ENCODE peak calls at places on chromosome 20, in six cellular contexts. L is HCT116, P is GM23248, R is GM23338, Q is OCI-LY7, G is Karpas-422. V is an unnamed sample. For H3K9me2, the result is how much of the 10 kb centered on the place peaks cover.

GRCh38 chr20:57794600-57795346 is 85.0 kb upstream of the PMEPA1 start:
- DNase-seq in L (no peak), P (peak), R (no peak), Q (no peak), G (no peak), V (no peak)

GRCh38 chr20:47319517-47320252 is 36.8 kb downstream of the ZMYND8 start:
- DNase-seq in L (peak), P (peak), R (peak), Q (no peak), G (no peak), V (no peak)

GRCh38 chr20:49612127-49612738 is 44.3 kb upstream of the PTGIS start:
- DNase-seq in L (no peak), P (no peak), R (no peak), Q (no peak), G (no peak), V (no peak)

GRCh38 chr20:48098866-48099265 is 313.6 kb upstream of the SULF2 start:
- DNase-seq in L (no peak), P (no peak), R (no peak), Q (no peak), G (peak), V (no peak)

GRCh38 chr20:58439974-58440767 is 51.1 kb downstream of the VAPB start:
- DNase-seq in L (no peak), P (no peak), R (no peak), Q (no peak), G (no peak), V (no peak)

GRCh38 chr20:53826597-53827291 is 233.1 kb upstream of the ZNF217 start:
- DNase-seq in L (no peak), P (peak), R (no peak), Q (peak), G (peak), V (no peak)

GRCh38 chr20:24965065-24965919 is 16.2 kb downstream of the CST7 start:
- DNase-seq in L (no peak), P (no peak), R (no peak), Q (no peak), G (no peak), V (no peak)

GRCh38 chr20:2314759-2315439 is 19.1 kb downstream of the TGM3 start:
- DNase-seq in L (peak), P (peak), R (no peak), Q (no peak), G (no peak), V (no peak)

GRCh38 chr20:36469973-36470372 is 71.3 kb upstream of the MYL9 start:
- DNase-seq in L (no peak), P (no peak), R (no peak), Q (no peak), G (no peak), V (no peak)

GRCh38 chr20:1163653-1164052 is 21.1 kb downstream of the TMEM74B start:
- DNase-seq in L (no peak), P (no peak), R (no peak), Q (no peak), G (no peak), V (peak)

GRCh38 chr20:25274891-25275812 is 27.3 kb downstream of the PYGB start:
- DNase-seq in L (no peak), P (no peak), R (no peak), Q (no peak), G (no peak), V (no peak)

GRCh38 chr20:56439784-56440291 is 27.8 kb downstream of the CASS4 start:
- DNase-seq in L (no peak), P (peak), R (no peak), Q (no peak), G (no peak), V (no peak)

GRCh38 chr20:41040855-41041254 is 12.2 kb downstream of the TOP1 start:
- DNase-seq in L (no peak), P (no peak), R (no peak), Q (no peak), G (no peak), V (no peak)

GRCh38 chr20:53748821-53749402 is 155.3 kb upstream of the ZNF217 start:
- DNase-seq in L (no peak), P (peak), R (no peak), Q (peak), G (no peak), V (no peak)

GRCh38 chr20:49541733-49542513 is 26.0 kb downstream of the PTGIS start:
- DNase-seq in L (peak), P (peak), R (peak), Q (peak), G (peak), V (peak)

GRCh38 chr20:51529027-51529749 is 13.3 kb downstream of the NFATC2 start:
- DNase-seq in L (no peak), P (peak), R (no peak), Q (no peak), G (peak), V (no peak)

GRCh38 chr20:54566224-54566750 is 90.9 kb downstream of the DOK5 start:
- DNase-seq in L (no peak), P (peak), R (no peak), Q (no peak), G (no peak), V (no peak)

GRCh38 chr20:24484081-24484450 is 14.6 kb downstream of the SYNDIG1 start:
- DNase-seq in L (no peak), P (no peak), R (no peak), Q (no peak), G (no peak), V (no peak)

GRCh38 chr20:40571625-40572024 is 117.4 kb downstream of the MAFB start:
- DNase-seq in L (no peak), P (no peak), R (no peak), Q (no peak), G (no peak), V (no peak)

GRCh38 chr20:31595380-31595653 is 9.8 kb upstream of the ID1 start:
- DNase-seq in L (no peak), P (no peak), R (no peak), Q (no peak), G (no peak), V (no peak)
- H3K9me2 ChIP-seq in L (under half), P (under half), R (under half), Q (under half), G (under half), V (under half)

GRCh38 chr20:64077094-64077493 is 2.2 kb downstream of the RGS19 start:
- DNase-seq in L (no peak), P (no peak), R (no peak), Q (peak), G (peak), V (no peak)

GRCh38 chr20:64078934-64079272 is 415 bp downstream of the RGS19 start:
- DNase-seq in L (no peak), P (no peak), R (no peak), Q (no peak), G (no peak), V (no peak)

GRCh38 chr20:64076061-64076997 is 3.0 kb downstream of the RGS19 start:
- DNase-seq in L (no peak), P (no peak), R (no peak), Q (no peak), G (peak), V (no peak)

GRCh38 chr20:64077876-64078551 is 1.3 kb downstream of the RGS19 start:
- DNase-seq in L (no peak), P (no peak), R (peak), Q (peak), G (peak), V (peak)

GRCh38 chr20:64077541-64077875 is 1.8 kb downstream of the RGS19 start:
- DNase-seq in L (no peak), P (no peak), R (no peak), Q (no peak), G (no peak), V (no peak)
- H3K9me2 ChIP-seq in L (under half), P (under half), R (under half), Q (under half), G (under half), V (under half)

DNA sequence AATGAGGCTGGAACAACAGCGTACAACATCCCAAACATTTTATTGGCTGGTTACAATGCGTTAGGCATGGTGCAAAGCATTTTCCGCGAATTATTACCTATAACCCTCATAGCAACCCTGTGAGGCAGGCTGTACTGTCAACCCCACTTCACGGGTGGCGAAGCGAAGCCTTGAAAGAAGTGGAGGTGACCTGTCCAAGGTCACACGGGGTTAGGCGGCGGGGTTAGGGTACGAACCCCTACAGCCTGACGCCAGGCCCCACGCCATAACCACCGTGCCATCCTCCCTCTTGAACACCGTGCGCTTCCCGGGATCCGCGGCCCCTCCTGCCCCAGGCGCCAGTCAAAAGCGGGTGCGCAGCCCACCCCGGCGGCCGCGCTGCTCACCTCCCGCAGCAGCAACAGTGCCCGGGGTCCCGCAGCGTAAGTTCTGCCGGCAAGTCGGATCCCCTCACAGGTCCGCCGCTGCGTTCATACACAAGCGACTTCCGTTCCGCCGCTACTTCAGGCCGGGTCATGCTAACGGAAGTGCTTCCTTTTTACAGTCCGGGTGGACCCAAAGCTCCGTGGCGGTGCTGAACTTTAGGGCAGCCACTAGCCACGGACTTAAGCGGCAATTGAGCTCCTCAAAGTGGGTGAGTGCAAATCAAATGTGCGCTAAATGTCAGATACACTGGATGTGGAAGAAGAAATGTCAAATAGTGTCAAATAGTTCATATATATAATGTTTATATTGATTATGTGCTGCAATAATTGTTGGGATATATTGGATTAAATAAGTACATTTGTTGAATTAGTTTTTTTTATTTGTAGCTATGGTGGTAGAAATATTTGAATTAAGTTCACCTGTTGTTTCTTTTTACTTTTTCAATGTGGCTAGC is at the start of gene CDK5RAP1:
- DNase-seq in L (peak), P (peak), R (peak), Q (peak), G (peak), V (peak)
- H3K9me2 ChIP-seq in L (under half), P (under half), R (under half), Q (under half), G (under half), V (under half)

GRCh38 chr20:37544386-37544785 is 16.7 kb upstream of the BLCAP start:
- DNase-seq in L (no peak), P (no peak), R (no peak), Q (no peak), G (no peak), V (no peak)
- H3K9me2 ChIP-seq in L (under half), P (under half), R (under half), Q (under half), G (under half), V (under half)

GRCh38 chr20:63488331-63489251 is 10.3 kb downstream of the EEF1A2 start:
- DNase-seq in L (no peak), P (no peak), R (peak), Q (no peak), G (no peak), V (no peak)
- H3K9me2 ChIP-seq in L (under half), P (under half), R (under half), Q (under half), G (under half), V (under half)

GRCh38 chr20:62437430-62437829 is 10.1 kb upstream of the RBBP8NL start:
- DNase-seq in L (no peak), P (no peak), R (no peak), Q (no peak), G (no peak), V (no peak)
- H3K9me2 ChIP-seq in L (under half), P (under half), R (under half), Q (under half), G (under half), V (under half)

DNA sequence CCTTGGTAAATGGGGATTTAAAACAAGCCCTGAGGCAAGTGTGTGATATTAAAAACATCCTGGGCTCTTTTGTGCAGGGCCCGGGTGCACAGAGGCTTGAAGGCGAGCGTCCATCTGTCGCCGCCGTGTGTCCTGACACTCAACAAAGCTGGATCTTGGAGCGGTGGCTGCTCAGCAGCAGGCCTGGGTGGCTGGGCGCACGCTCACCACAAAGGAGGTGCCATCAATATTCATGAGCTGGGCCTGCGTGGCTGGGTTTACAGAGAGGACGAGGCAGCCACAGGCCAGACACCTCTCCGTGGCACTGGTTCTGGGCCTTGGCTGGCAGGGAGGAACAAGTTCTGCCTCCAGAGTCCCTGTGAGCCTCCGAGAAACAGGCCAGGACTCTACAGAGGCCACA is 22.1 kb downstream of the BHLHE23 start:
- DNase-seq in L (no peak), P (no peak), R (no peak), Q (no peak), G (no peak), V (no peak)
- H3K9me2 ChIP-seq in L (under half), P (under half), R (under half), Q (under half), G (under half), V (under half)

DNA sequence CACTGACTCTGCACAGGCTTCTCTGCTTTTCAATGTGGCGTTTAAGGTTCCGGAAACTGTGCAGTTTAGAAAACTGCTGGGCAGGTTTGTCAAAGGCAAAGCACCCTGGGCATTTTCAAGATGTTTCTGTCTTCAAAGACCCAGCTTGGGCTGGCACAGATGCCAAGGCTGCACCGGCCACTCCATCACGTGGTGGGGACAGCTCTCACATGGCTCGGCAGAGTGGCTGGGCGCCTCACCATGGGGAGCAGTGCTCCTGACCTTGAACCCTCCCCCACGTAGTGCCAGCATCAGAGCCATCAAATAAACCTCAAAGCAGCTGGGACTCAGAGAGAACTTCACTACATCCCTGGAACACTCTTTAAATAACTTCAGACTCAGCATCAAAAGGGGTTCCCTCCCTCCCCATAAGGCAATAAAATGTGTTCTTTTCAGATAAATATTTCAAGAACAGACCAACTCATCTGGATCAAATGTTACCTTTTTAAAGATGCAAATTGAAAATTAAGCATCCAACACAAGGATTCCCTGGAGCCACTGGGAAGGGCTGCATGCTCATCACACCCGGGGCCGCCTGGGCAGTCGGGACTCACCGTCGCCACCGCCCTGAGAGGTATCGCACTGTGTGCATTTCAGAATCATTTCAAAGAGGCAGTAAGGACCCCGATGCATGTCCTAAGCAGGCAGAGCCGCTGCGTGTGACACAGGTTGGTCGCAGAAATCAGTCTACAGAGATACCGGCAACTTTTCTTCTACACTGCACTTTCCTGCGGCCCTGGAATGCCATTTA is 157.1 kb downstream of the CDH4 start:
- DNase-seq in L (no peak), P (no peak), R (no peak), Q (no peak), G (peak), V (no peak)
- H3K9me2 ChIP-seq in L (under half), P (under half), R (under half), Q (under half), G (under half), V (under half)

DNA sequence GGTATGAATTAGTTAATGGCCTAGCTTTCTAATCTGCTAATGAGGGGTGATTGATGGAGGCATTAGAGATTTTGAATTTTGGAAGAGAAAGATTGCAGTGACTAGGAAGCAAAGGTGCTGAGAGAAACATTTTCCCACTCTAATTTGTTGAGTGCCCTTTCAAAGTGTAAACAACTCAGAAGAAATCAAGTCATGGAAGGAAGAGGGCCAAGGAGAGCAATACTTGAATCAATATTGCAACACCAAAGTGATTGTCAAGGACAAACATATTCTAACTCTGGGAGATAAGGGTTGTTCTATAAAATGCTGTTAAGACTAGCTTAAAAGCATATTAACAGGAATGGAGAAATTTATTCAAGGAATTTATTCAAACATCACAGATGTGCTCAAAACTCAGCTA is 182.7 kb upstream of the FERMT1 start:
- DNase-seq in L (no peak), P (no peak), R (no peak), Q (no peak), G (no peak), V (no peak)
- H3K9me2 ChIP-seq in L (under half), P (under half), R (under half), Q (under half), G (under half), V (under half)

GRCh38 chr20:62589720-62590119 is 52.6 kb upstream of the SLCO4A1 start:
- DNase-seq in L (no peak), P (no peak), R (no peak), Q (no peak), G (no peak), V (no peak)
- H3K9me2 ChIP-seq in L (under half), P (under half), R (under half), Q (under half), G (under half), V (under half)